ENCODE peak calls at places on chromosome 6, in five cellular contexts. J is HepG2, O is K562, Y is GM12892, Q is H1. V is an unnamed sample.
A peak's percentile ranks its signal among the peaks of the same experiment; 100 is the strongest.

GRCh38 chr6:27757307-27757706 is 154.9 kb downstream of the OR2B2 start:
- DNase-seq in Y (no peak), O (peak; percentile 42), Q (no peak), J (no peak), V (no peak)

GRCh38 chr6:18509871-18510643 is 122.9 kb downstream of the RNF144B start:
- DNase-seq in J (no peak), Q (no peak), Y (no peak), O (peak; percentile 27), V (no peak)

GRCh38 chr6:153103256-153103655 is 27.8 kb downstream of the RGS17 start:
- DNase-seq in Y (no peak), J (no peak), Q (no peak), O (no peak), V (no peak)

GRCh38 chr6:46706464-46706863 is 18.8 kb downstream of the TDRD6 start:
- DNase-seq in Y (no peak), J (no peak), Q (no peak), O (no peak), V (no peak)

GRCh38 chr6:142400495-142400894 is 98.7 kb downstream of the ADGRG6 start:
- DNase-seq in O (peak; percentile 57), J (no peak), Q (no peak), Y (no peak), V (no peak)

GRCh38 chr6:53048431-53049195 is 16.6 kb upstream of the FBXO9 start:
- DNase-seq in Y (no peak), J (peak; percentile 38), Q (no peak), O (no peak), V (peak; percentile 20)

GRCh38 chr6:98014791-98015201 is 731.8 kb upstream of the MMS22L start:
- DNase-seq in J (no peak), Q (no peak), O (no peak), Y (no peak), V (no peak)

GRCh38 chr6:89139509-89140346 is 6.1 kb upstream of the PM20D2 start:
- DNase-seq in Q (no peak), Y (no peak), O (no peak), J (no peak), V (no peak)

GRCh38 chr6:15369838-15370237 is 124.0 kb downstream of the JARID2 start:
- DNase-seq in Q (no peak), O (no peak), J (no peak), Y (no peak), V (no peak)

GRCh38 chr6:140980265-140980887 is 1152.3 kb upstream of the GJE1 start:
- DNase-seq in Q (no peak), J (no peak), Y (no peak), O (no peak), V (no peak)

GRCh38 chr6:36979343-36979742 is 6.7 kb downstream of the MTCH1 start:
- DNase-seq in O (no peak), Y (no peak), J (no peak), Q (no peak), V (no peak)

GRCh38 chr6:116685437-116685993 is 4.5 kb downstream of the KPNA5 start:
- DNase-seq in Y (no peak), O (no peak), J (no peak), Q (no peak), V (no peak)

GRCh38 chr6:89051725-89052124 is 28.8 kb upstream of the PNRC1 start:
- DNase-seq in O (no peak), Y (no peak), J (no peak), Q (no peak), V (no peak)

GRCh38 chr6:145814035-145814500 is 527 bp downstream of the FBXO30 start:
- DNase-seq in Y (no peak), Q (no peak), O (peak; percentile 43), J (peak; percentile 54), V (no peak)

GRCh38 chr6:7389162-7389450 is 436 bp downstream of the CAGE1 start:
- DNase-seq in J (no peak), O (peak; percentile 71), Y (no peak), Q (no peak), V (peak; percentile 50)

GRCh38 chr6:148521586-148521985 is 178.9 kb downstream of the SASH1 start:
- DNase-seq in Y (no peak), J (no peak), O (no peak), Q (no peak), V (no peak)

GRCh38 chr6:7108196-7108963 is 619 bp downstream of the RREB1 start:
- DNase-seq in O (peak; percentile 67), Q (no peak), J (peak; percentile 35), Y (peak; percentile 41), V (no peak)

GRCh38 chr6:101666256-101666655 is 272.7 kb downstream of the GRIK2 start:
- DNase-seq in O (no peak), J (peak; percentile 0), Q (no peak), Y (no peak), V (no peak)

GRCh38 chr6:54619102-54619501 is 227.5 kb upstream of the FAM83B start:
- DNase-seq in Q (no peak), Y (no peak), O (no peak), J (no peak), V (no peak)

DNA sequence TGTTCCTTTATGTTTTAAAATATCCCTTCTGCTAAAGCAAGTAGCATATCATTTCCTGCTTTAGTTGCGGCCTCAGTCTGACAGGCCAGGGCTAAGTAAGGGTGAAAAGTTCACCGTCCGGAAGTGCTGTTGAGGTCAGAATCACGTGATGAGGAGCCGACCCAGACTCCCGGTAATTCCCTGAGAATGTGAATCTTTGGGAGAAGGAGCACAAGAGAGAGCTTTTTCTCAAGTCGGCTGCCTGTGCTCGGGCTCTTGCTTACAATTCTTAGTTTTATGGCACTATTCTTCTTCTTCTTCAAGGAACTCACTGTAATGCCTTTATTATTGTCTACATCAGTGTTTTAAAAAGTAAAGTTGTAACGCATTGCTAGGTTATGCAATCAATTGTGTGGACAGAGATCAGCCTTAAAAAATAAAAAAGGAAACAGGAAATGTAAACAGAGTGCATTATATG is 309.3 kb downstream of the PRL start:
- DNase-seq in Y (peak; percentile 13), O (peak; percentile 77), Q (no peak), J (peak; percentile 5), V (peak; percentile 23)
- TF ChIP-seq POLR2A in Y (no peak), O (no peak), Q (no peak), J (no peak), V (no peak)

DNA sequence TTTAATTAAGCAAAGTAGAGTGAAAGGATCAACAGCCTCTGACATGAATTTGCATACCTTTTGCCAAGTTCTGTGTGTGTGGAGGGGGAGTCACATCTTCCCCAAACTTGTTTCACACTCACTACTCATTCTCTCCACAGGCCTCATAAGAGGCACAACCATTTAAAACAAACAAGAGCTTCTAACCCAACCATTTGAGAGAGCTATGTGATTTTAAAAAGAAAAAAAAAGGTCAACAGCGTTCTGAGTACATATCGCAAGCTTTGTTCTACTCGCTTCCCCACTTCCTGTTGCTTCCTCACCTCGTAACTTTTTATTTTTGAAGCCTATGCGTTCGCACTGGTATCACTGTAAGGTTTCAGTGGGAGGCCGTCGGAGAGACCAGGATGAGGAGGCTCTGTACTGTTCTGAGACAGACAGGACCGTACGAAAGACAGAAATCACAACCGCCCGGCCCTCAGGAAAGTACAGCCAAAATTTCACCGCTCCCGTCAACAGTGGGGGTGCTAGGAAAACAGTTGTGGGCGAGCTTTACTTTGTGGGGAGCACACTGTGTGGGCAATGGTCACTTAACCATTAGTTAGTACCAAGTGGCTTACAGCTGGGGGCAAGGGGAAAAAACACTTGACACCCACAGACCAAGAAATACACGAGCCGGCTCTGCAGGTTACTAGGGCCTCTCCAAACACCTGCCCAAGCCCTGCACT is 61.3 kb downstream of the TRERF1 start:
- DNase-seq in O (no peak), Q (no peak), J (no peak), Y (no peak), V (no peak)
- TF ChIP-seq TAF1 in O (no peak), Q (no peak), J (no peak), Y (no peak), V (no peak)

GRCh38 chr6:43629505-43630300 is 639 bp upstream of the GTPBP2 start:
- DNase-seq in Y (peak; percentile 96), Q (peak; percentile 91), O (peak; percentile 99), J (peak; percentile 98), V (peak; percentile 90)
- TF ChIP-seq POLR2A in Y (peak; percentile 87), Q (peak; percentile 95), O (peak; percentile 97), J (peak; percentile 86), V (peak; percentile 82)

DNA sequence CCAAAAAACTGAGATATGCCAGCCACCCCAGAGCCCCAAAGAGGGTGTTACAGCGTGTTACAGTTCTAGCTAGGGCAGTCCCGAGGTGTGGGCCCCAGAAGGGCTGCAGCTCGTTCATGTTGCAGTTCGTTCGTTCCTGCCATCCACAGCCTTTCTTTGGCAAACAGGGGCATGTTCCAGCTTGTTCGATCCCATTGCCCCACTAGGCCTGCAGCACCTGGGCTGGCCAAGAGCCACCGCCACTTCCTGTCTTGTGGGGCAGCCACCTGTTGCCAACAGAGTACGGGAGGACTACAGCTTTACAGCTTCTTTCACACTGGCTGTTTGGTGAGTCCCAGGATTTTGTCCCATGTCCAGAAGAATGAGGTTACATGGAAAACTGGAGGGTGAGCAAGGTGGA is 198.1 kb downstream of the MMUT start:
- DNase-seq in O (no peak), Y (no peak), Q (no peak), J (no peak), V (no peak)
- TF ChIP-seq TAF1 in O (no peak), Y (no peak), Q (no peak), J (no peak), V (no peak)

DNA sequence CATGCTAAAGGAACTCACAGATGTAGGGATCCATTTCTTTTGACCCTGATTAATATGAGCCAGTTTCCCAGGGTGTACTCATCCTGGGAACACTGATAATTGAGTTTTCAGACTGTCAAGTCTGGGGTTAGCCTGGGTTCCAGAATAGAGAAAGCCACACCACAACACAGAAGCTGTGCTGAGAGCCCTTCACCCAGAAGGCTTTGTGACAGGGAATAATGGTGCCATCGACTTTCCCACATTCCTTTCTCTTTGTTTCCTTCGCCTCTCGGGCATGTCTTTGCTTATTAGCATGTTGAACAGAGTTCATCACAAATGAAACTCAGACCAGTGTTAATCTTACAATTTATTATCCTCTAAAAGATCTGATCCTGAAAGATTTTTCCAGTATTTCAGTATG is 95.0 kb downstream of the TCP11 start:
- DNase-seq in O (no peak), Q (no peak), J (no peak), Y (no peak), V (no peak)
- TF ChIP-seq POLR2A in O (no peak), Q (no peak), J (no peak), Y (no peak), V (no peak)

GRCh38 chr6:157763129-157763893 is 59.7 kb upstream of the SNX9 start:
- DNase-seq in J (peak; percentile 88), O (peak; percentile 79), Y (no peak), Q (peak; percentile 85), V (no peak)
- TF ChIP-seq TAF1 in J (peak; percentile 37), O (no peak), Y (no peak), Q (no peak), V (no peak)

GRCh38 chr6:113934101-113934500 is 36.8 kb downstream of the HDAC2 start:
- DNase-seq in J (no peak), O (no peak), Y (no peak), Q (no peak), V (no peak)

GRCh38 chr6:113944701-113945100 is 26.2 kb downstream of the HDAC2 start:
- DNase-seq in O (no peak), Y (no peak), J (no peak), Q (no peak), V (no peak)

GRCh38 chr6:113936093-113936934 is 34.6 kb downstream of the HDAC2 start:
- DNase-seq in J (peak; percentile 50), Q (no peak), Y (no peak), O (peak; percentile 43), V (no peak)

DNA sequence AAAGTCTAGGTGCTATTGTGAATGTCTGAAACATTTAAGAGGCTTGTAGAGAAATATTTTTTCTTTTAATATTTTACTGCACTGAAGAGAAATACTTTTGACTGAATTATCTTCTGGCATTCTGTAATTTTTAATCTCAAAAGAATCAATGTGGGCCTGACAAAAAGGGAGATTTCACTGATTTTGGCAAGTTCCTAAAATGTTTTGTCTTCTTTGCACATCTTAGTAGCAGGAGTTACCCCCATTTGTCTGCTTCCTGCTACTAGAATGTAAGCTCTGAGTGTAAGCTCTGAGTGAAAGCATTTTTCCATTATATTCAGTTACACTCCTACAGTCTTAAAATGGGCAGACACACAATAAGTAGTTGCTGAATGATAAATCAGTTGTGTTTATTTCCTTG is 31.1 kb downstream of the HDAC2 start:
- DNase-seq in J (no peak), O (no peak), Q (no peak), Y (no peak), V (no peak)
- TF ChIP-seq POLR2A in J (no peak), O (no peak), Q (no peak), Y (no peak), V (no peak)

V was measured in GM12891.